ENCODE peak calls at places on chromosomes 11 and 22, in four cellular contexts. M, K, T and G are unnamed samples.

GRCh38 chr22:44587004-44587793 is 89.2 kb upstream of the RTL6 start:
- DNase-seq in M (peak; percentile 11), K (no peak), T (no peak), G (no peak)

GRCh38 chr11:75760243-75760642 is 8.3 kb upstream of the DGAT2 start:
- DNase-seq in M (no peak), K (no peak), T (no peak), G (no peak)

GRCh38 chr11:39236916-39237315 is 2222.5 kb downstream of the LRRC4C start:
- DNase-seq in M (no peak), K (no peak), T (peak; percentile 4), G (no peak)

GRCh38 chr11:101458161-101458560 is 125.6 kb downstream of the TRPC6 start:
- DNase-seq in M (peak; percentile 79), K (no peak), T (no peak), G (no peak)

GRCh38 chr11:74288161-74288560 is 23.3 kb downstream of the P4HA3 start:
- DNase-seq in M (peak; percentile 99), K (no peak), T (no peak), G (peak; percentile 83)

GRCh38 chr11:8251767-8252295 is 11.8 kb downstream of the LMO1 start:
- DNase-seq in M (no peak), K (peak; percentile 20), T (no peak), G (no peak)

GRCh38 chr11:34819740-34820482 is 96.3 kb downstream of the APIP start:
- DNase-seq in M (no peak), K (no peak), T (no peak), G (no peak)

GRCh38 chr11:32232516-32232915 is 141.6 kb downstream of the RCN1 start:
- DNase-seq in M (no peak), K (no peak), T (no peak), G (no peak)

GRCh38 chr11:1072116-1072820 is 2.4 kb upstream of the MUC2 start:
- DNase-seq in M (peak; percentile 71), K (no peak), T (no peak), G (no peak)

GRCh38 chr11:92941676-92942571 is 27.5 kb upstream of the MTNR1B start:
- DNase-seq in M (peak; percentile 50), K (no peak), T (peak; percentile 36), G (peak; percentile 37)

GRCh38 chr11:1010006-1010405 is 26.5 kb downstream of the MUC6 start:
- DNase-seq in M (no peak), K (no peak), T (no peak), G (no peak)

GRCh38 chr11:110389946-110390345 is 39.8 kb upstream of the FDX1 start:
- DNase-seq in M (no peak), K (no peak), T (no peak), G (no peak)

GRCh38 chr11:77865805-77866204 is 44.9 kb downstream of the AAMDC start:
- DNase-seq in M (peak; percentile 32), K (no peak), T (no peak), G (no peak)

GRCh38 chr11:2860636-2861035 is 24.9 kb downstream of the CDKN1C start:
- DNase-seq in M (peak; percentile 51), K (no peak), T (no peak), G (peak; percentile 78)

GRCh38 chr11:128302425-128303186 is 284.8 kb downstream of the ETS1 start:
- DNase-seq in M (no peak), K (no peak), T (no peak), G (no peak)

GRCh38 chr22:39234867-39235687 is 9.7 kb downstream of the PDGFB start:
- DNase-seq in M (no peak), K (no peak), T (no peak), G (no peak)

GRCh38 chr11:14892036-14892556 is at the start of gene CYP2R1:
- DNase-seq in M (peak; percentile 95), K (peak; percentile 99), T (peak; percentile 85), G (peak; percentile 98)

GRCh38 chr22:28989035-28989464 is 72.6 kb downstream of the C22orf31 start:
- DNase-seq in M (no peak), K (peak; percentile 78), T (no peak), G (no peak)
- H2BK120ac ChIP-seq in M (no peak overlapping the region), K (no peak overlapping the region), T (no peak overlapping the region), G (no peak overlapping the region)

DNA sequence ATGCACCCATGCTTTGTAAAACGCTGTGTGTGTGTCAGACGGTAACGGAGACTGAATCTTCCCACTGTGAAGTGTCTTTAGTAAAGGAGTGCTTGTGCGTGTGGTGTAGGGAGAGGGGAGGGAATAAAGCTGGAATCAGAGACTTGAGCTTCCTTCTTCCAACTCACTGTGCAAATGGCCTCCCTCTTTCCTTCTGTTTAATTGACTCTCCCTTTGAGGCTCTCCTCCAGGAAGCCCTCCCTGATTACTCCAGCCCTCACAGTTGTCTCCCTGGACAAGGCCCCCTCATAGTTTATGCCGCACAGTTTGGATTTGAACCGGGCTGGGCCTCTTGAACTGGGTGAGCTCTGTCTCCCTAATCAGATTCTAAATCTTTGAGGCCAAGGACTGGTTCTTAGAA is 23.0 kb upstream of the KCNJ11 start:
- DNase-seq in M (no peak), K (no peak), T (no peak), G (no peak)
- H2BK15ac ChIP-seq in M (no peak overlapping the region), K (no peak overlapping the region), T (no peak overlapping the region), G (no peak overlapping the region)

DNA sequence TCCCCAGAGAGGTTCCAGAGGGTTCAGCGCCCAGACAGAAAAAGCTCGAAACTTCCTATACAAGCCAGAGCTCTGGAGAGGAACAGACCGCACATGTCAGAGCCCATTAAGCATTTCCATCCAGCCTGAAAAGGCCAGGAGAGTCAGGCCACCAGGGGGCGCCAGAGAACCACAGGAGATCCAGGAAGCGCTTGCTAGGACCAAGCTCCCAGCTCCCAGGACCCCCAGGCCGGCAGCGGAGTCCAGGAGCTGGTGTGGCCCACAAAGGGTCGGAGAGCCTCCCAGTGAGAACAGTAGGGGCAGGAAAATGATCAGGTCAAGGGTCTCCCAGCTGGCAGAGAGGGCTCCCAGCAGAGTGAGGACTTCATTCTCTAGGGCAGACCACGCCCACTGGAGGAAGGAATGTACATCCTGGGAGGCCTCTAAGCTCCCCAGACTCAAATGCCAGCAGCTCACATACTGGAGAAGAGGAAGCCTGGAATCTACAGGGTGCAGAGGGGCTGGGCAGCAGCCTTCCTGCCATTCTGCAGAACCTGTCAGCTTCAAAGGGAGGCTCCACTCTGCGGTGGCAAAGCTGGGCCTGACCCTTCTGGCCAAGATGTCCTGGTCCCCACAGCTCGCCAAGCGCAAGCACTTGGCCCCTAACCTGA is 2.1 kb upstream of the MEI1 start:
- DNase-seq in M (peak; percentile 80), K (peak; percentile 96), T (peak; percentile 97), G (peak; percentile 90)
- H3K23ac ChIP-seq in M (no peak overlapping the region), K (no peak overlapping the region), T (no peak overlapping the region), G (no peak overlapping the region)

GRCh38 chr11:61905801-61906521 is 11.4 kb downstream of the RAB3IL1 start:
- DNase-seq in M (no peak), K (no peak), T (no peak), G (no peak)
- H2BK120ac ChIP-seq in M (no peak overlapping the region), K (no peak overlapping the region), T (no peak overlapping the region), G (no peak overlapping the region)

DNA sequence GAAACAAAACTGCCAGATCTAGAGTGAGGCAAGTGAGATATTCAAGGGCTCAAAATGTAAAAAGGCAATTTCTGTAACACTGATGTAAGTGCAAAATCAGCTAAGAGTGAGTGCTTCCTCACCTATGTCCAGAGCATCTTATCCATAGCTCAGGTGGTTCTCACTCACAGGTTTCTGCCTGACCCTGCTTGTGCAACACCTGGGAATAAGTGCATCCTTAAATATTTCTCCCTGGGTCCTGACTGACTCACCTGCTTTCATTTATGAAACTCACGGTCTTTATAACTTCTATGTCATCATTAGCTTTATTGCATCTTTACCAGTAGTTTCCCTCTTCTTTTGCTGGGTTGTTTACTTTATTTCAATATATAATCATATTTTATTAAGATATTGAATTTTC is 260.6 kb downstream of the CNTN5 start:
- DNase-seq in M (no peak), K (no peak), T (no peak), G (no peak)
- H2BK15ac ChIP-seq in M (no peak overlapping the region), K (no peak overlapping the region), T (no peak overlapping the region), G (no peak overlapping the region)

GRCh38 chr11:126701555-126701897 is 299.0 kb downstream of the KIRREL3 start:
- DNase-seq in M (no peak), K (no peak), T (no peak), G (no peak)

GRCh38 chr11:126700773-126701554 is 299.6 kb downstream of the KIRREL3 start:
- DNase-seq in M (peak; percentile 28), K (no peak), T (no peak), G (no peak)

GRCh38 chr11:126697937-126698336 is 302.6 kb downstream of the KIRREL3 start:
- DNase-seq in M (no peak), K (no peak), T (no peak), G (no peak)

GRCh38 chr11:126696976-126697375 is 303.6 kb downstream of the KIRREL3 start:
- DNase-seq in M (no peak), K (no peak), T (no peak), G (no peak)

DNA sequence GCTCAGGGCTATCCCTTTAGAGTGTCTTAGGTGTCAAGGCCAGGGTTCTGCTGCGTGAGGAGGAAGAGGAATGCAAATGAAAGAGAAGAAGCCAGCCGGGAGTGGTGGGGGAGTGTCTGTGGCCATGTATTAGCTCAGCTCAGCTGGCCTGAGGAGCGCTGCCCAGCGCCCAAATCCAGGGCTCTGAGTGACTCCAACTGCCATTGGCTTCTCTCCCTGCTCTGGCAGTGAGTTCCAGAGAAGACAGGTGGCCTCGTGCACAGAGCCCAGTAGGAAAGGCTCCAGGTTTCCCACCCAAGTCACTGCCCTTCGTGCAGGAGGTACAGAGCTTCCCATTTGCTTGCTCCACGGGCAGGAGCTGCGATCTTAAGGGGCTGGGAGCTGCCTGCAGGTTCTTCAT is 302.0 kb downstream of the KIRREL3 start:
- DNase-seq in M (no peak), K (peak; percentile 38), T (no peak), G (no peak)
- H3K23ac ChIP-seq in M (no peak overlapping the region), K (no peak overlapping the region), T (peak overlapping the region; percentile 5), G (no peak overlapping the region)

GRCh38 chr11:46345881-46346484 is 1.3 kb upstream of the DGKZ start:
- DNase-seq in M (no peak), K (no peak), T (no peak), G (no peak)
- H2BK120ac ChIP-seq in M (no peak overlapping the region), K (no peak overlapping the region), T (no peak overlapping the region), G (peak overlapping the region; percentile 1)

DNA sequence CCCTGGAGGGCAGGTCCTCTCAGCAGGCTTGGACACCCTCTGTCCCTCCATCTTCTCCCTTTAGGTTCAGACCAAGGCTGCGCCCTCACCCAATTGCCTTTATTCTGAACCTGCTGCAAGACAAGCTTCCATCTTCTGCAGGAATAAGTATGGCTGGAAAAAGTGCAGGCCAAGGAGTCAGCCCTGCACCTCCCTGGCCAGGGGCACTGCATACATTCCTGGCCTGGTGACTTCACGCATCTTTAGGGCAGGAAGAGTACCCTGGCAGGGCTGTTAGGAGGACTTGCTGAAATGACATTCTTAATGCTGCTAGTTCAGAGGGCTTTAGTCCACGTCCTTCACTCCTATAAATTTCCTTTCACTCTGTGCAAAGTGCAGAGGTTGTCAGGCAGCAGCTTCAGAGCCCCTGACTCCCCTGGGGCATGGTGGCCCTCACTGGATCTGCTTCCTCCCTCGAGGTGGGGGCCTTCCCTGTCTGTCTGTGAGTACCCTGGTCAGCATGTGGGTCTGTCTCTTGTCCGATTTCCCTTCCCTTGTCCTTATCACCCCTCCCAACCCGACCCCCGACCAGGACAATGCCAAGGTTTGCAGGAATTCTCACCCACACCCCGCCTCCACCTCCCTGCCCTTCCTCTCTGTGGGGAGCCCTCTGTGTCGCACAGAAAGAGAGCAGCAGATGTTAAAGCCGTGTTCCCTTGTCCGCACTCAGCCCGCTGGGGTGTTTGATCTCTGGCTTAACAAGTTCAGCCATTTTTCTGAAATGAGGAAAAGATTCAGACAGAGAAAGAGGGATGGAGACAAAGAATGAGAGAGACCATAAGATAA is 124.5 kb upstream of the SYT13 start:
- DNase-seq in M (no peak), K (peak; percentile 59), T (no peak), G (no peak)
- H2BK15ac ChIP-seq in M (no peak overlapping the region), K (no peak overlapping the region), T (no peak overlapping the region), G (no peak overlapping the region)